ENCODE peak calls at places on chromosomes 4 and X, in ten cellular contexts. One of them, this sample, is unnamed.

GRCh38 chr4:5895287-5895686 is 2.4 kb upstream of the CRMP1 start:
- DNase-seq in tibial nerve: no peak
- DNase-seq in thoracic aorta: no peak
- DNase-seq in glutamatergic neuron: no peak
- DNase-seq in dorsolateral prefrontal cortex: no peak
- DNase-seq in heart right ventricle: no peak
- DNase-seq in astrocyte: no peak
- DNase-seq in foreskin fibroblast: peak; percentile 25
- DNase-seq in AG10803: no peak
- DNase-seq in breast epithelium: no peak
- DNase-seq in this sample: no peak

GRCh38 chr4:135515295-135515694 is 1313.7 kb upstream of the PABPC4L start:
- DNase-seq in tibial nerve: no peak
- DNase-seq in thoracic aorta: no peak
- DNase-seq in glutamatergic neuron: no peak
- DNase-seq in dorsolateral prefrontal cortex: no peak
- DNase-seq in heart right ventricle: no peak
- DNase-seq in astrocyte: peak; percentile 39
- DNase-seq in foreskin fibroblast: no peak
- DNase-seq in AG10803: no peak
- DNase-seq in breast epithelium: no peak
- DNase-seq in this sample: no peak

GRCh38 chrX:129641941-129642340 is 12.8 kb downstream of the APLN start:
- DNase-seq in tibial nerve: no peak
- DNase-seq in thoracic aorta: no peak
- DNase-seq in glutamatergic neuron: no peak
- DNase-seq in dorsolateral prefrontal cortex: no peak
- DNase-seq in heart right ventricle: no peak
- DNase-seq in astrocyte: peak; percentile 36
- DNase-seq in foreskin fibroblast: peak; percentile 28
- DNase-seq in AG10803: peak; percentile 40
- DNase-seq in breast epithelium: no peak
- DNase-seq in this sample: no peak

GRCh38 chrX:115449742-115450141 is 111.2 kb upstream of the PLS3 start:
- DNase-seq in tibial nerve: peak; percentile 30
- DNase-seq in thoracic aorta: no peak
- DNase-seq in glutamatergic neuron: no peak
- DNase-seq in dorsolateral prefrontal cortex: no peak
- DNase-seq in heart right ventricle: peak; percentile 54
- DNase-seq in astrocyte: peak; percentile 37
- DNase-seq in foreskin fibroblast: peak; percentile 35
- DNase-seq in AG10803: peak; percentile 46
- DNase-seq in breast epithelium: peak; percentile 47
- DNase-seq in this sample: peak; percentile 27

GRCh38 chr4:120557372-120557771 is 365.2 kb downstream of the PRDM5 start:
- DNase-seq in tibial nerve: no peak
- DNase-seq in thoracic aorta: no peak
- DNase-seq in glutamatergic neuron: no peak
- DNase-seq in dorsolateral prefrontal cortex: no peak
- DNase-seq in heart right ventricle: no peak
- DNase-seq in astrocyte: no peak
- DNase-seq in foreskin fibroblast: peak; percentile 74
- DNase-seq in AG10803: peak; percentile 3
- DNase-seq in breast epithelium: no peak
- DNase-seq in this sample: no peak

GRCh38 chrX:39654952-39655351 is 442.8 kb downstream of the BCOR start:
- DNase-seq in tibial nerve: no peak
- DNase-seq in thoracic aorta: no peak
- DNase-seq in glutamatergic neuron: no peak
- DNase-seq in dorsolateral prefrontal cortex: no peak
- DNase-seq in heart right ventricle: no peak
- DNase-seq in astrocyte: no peak
- DNase-seq in foreskin fibroblast: no peak
- DNase-seq in AG10803: no peak
- DNase-seq in breast epithelium: no peak
- DNase-seq in this sample: no peak

GRCh38 chr4:89539374-89539773 is 231.8 kb upstream of the GPRIN3 start:
- DNase-seq in tibial nerve: no peak
- DNase-seq in thoracic aorta: no peak
- DNase-seq in glutamatergic neuron: no peak
- DNase-seq in dorsolateral prefrontal cortex: no peak
- DNase-seq in heart right ventricle: no peak
- DNase-seq in astrocyte: peak; percentile 78
- DNase-seq in foreskin fibroblast: peak; percentile 76
- DNase-seq in AG10803: peak; percentile 66
- DNase-seq in breast epithelium: no peak
- DNase-seq in this sample: no peak

GRCh38 chr4:1462009-1462767 is 55.9 kb upstream of the NKX1-1 start:
- DNase-seq in tibial nerve: no peak
- DNase-seq in thoracic aorta: no peak
- DNase-seq in glutamatergic neuron: peak; percentile 55
- DNase-seq in dorsolateral prefrontal cortex: no peak
- DNase-seq in heart right ventricle: no peak
- DNase-seq in astrocyte: no peak
- DNase-seq in foreskin fibroblast: no peak
- DNase-seq in AG10803: no peak
- DNase-seq in breast epithelium: peak; percentile 47
- DNase-seq in this sample: no peak

GRCh38 chr4:149166886-149167285 is 648.8 kb downstream of the IQCM start:
- DNase-seq in tibial nerve: no peak
- DNase-seq in thoracic aorta: no peak
- DNase-seq in glutamatergic neuron: no peak
- DNase-seq in dorsolateral prefrontal cortex: no peak
- DNase-seq in heart right ventricle: no peak
- DNase-seq in astrocyte: peak; percentile 45
- DNase-seq in foreskin fibroblast: no peak
- DNase-seq in AG10803: peak; percentile 31
- DNase-seq in breast epithelium: no peak
- DNase-seq in this sample: no peak

GRCh38 chrX:154458116-154458953 is at the start of gene PLXNA3:
- DNase-seq in tibial nerve: no peak
- DNase-seq in thoracic aorta: no peak
- DNase-seq in glutamatergic neuron: peak; percentile 71
- DNase-seq in dorsolateral prefrontal cortex: no peak
- DNase-seq in heart right ventricle: peak; percentile 14
- DNase-seq in astrocyte: no peak
- DNase-seq in foreskin fibroblast: peak; percentile 70
- DNase-seq in AG10803: peak; percentile 31
- DNase-seq in breast epithelium: no peak
- DNase-seq in this sample: no peak

GRCh38 chrX:47179221-47179927 is 14.3 kb upstream of the UBA1 start:
- DNase-seq in tibial nerve: no peak
- DNase-seq in thoracic aorta: peak; percentile 6
- DNase-seq in glutamatergic neuron: no peak
- DNase-seq in dorsolateral prefrontal cortex: peak; percentile 52
- DNase-seq in heart right ventricle: peak; percentile 48
- DNase-seq in astrocyte: no peak
- DNase-seq in foreskin fibroblast: peak; percentile 64
- DNase-seq in AG10803: peak; percentile 60
- DNase-seq in breast epithelium: peak; percentile 52
- DNase-seq in this sample: no peak

GRCh38 chr4:1363540-1363939 is 16.5 kb downstream of the UVSSA start:
- DNase-seq in tibial nerve: no peak
- DNase-seq in thoracic aorta: no peak
- DNase-seq in glutamatergic neuron: no peak
- DNase-seq in dorsolateral prefrontal cortex: no peak
- DNase-seq in heart right ventricle: no peak
- DNase-seq in astrocyte: no peak
- DNase-seq in foreskin fibroblast: no peak
- DNase-seq in AG10803: no peak
- DNase-seq in breast epithelium: no peak
- DNase-seq in this sample: no peak

GRCh38 chr4:147425019-147425418 is 55.9 kb upstream of the EDNRA start:
- DNase-seq in tibial nerve: no peak
- DNase-seq in thoracic aorta: no peak
- DNase-seq in glutamatergic neuron: no peak
- DNase-seq in dorsolateral prefrontal cortex: no peak
- DNase-seq in heart right ventricle: no peak
- DNase-seq in astrocyte: peak; percentile 42
- DNase-seq in foreskin fibroblast: peak; percentile 6
- DNase-seq in AG10803: peak; percentile 8
- DNase-seq in breast epithelium: no peak
- DNase-seq in this sample: no peak

GRCh38 chr4:21768349-21769310 is 179.9 kb downstream of the KCNIP4 start:
- DNase-seq in tibial nerve: no peak
- DNase-seq in thoracic aorta: no peak
- DNase-seq in glutamatergic neuron: no peak
- DNase-seq in dorsolateral prefrontal cortex: no peak
- DNase-seq in heart right ventricle: peak; percentile 9
- DNase-seq in astrocyte: peak; percentile 30
- DNase-seq in foreskin fibroblast: peak; percentile 69
- DNase-seq in AG10803: peak; percentile 47
- DNase-seq in breast epithelium: no peak
- DNase-seq in this sample: no peak

GRCh38 chrX:45711231-45711630 is 510.6 kb upstream of the DIPK2B start:
- DNase-seq in tibial nerve: no peak
- DNase-seq in thoracic aorta: no peak
- DNase-seq in glutamatergic neuron: no peak
- DNase-seq in dorsolateral prefrontal cortex: no peak
- DNase-seq in heart right ventricle: no peak
- DNase-seq in astrocyte: peak; percentile 75
- DNase-seq in foreskin fibroblast: peak; percentile 84
- DNase-seq in AG10803: peak; percentile 85
- DNase-seq in breast epithelium: no peak
- DNase-seq in this sample: no peak

GRCh38 chr4:77232653-77233052 is 75.6 kb downstream of the CCNG2 start:
- DNase-seq in tibial nerve: no peak
- DNase-seq in thoracic aorta: no peak
- DNase-seq in glutamatergic neuron: no peak
- DNase-seq in dorsolateral prefrontal cortex: no peak
- DNase-seq in heart right ventricle: no peak
- DNase-seq in astrocyte: peak; percentile 57
- DNase-seq in foreskin fibroblast: peak; percentile 16
- DNase-seq in AG10803: no peak
- DNase-seq in breast epithelium: no peak
- DNase-seq in this sample: no peak

GRCh38 chr4:41390661-41391060 is 133.9 kb downstream of the UCHL1 start:
- DNase-seq in tibial nerve: no peak
- DNase-seq in thoracic aorta: no peak
- DNase-seq in glutamatergic neuron: no peak
- DNase-seq in dorsolateral prefrontal cortex: no peak
- DNase-seq in heart right ventricle: no peak
- DNase-seq in astrocyte: no peak
- DNase-seq in foreskin fibroblast: no peak
- DNase-seq in AG10803: no peak
- DNase-seq in breast epithelium: no peak
- DNase-seq in this sample: no peak

GRCh38 chrX:10172867-10173266 is 16.1 kb downstream of the CLCN4 start:
- DNase-seq in tibial nerve: no peak
- DNase-seq in thoracic aorta: no peak
- DNase-seq in glutamatergic neuron: no peak
- DNase-seq in dorsolateral prefrontal cortex: no peak
- DNase-seq in heart right ventricle: no peak
- DNase-seq in astrocyte: no peak
- DNase-seq in foreskin fibroblast: peak; percentile 22
- DNase-seq in AG10803: peak; percentile 6
- DNase-seq in breast epithelium: no peak
- DNase-seq in this sample: no peak

GRCh38 chr4:122045533-122045932 is 93.7 kb upstream of the TRPC3 start:
- DNase-seq in tibial nerve: no peak
- DNase-seq in thoracic aorta: no peak
- DNase-seq in glutamatergic neuron: no peak
- DNase-seq in dorsolateral prefrontal cortex: no peak
- DNase-seq in heart right ventricle: no peak
- DNase-seq in astrocyte: peak; percentile 85
- DNase-seq in foreskin fibroblast: peak; percentile 99
- DNase-seq in AG10803: peak; percentile 94
- DNase-seq in breast epithelium: no peak
- DNase-seq in this sample: no peak

DNA sequence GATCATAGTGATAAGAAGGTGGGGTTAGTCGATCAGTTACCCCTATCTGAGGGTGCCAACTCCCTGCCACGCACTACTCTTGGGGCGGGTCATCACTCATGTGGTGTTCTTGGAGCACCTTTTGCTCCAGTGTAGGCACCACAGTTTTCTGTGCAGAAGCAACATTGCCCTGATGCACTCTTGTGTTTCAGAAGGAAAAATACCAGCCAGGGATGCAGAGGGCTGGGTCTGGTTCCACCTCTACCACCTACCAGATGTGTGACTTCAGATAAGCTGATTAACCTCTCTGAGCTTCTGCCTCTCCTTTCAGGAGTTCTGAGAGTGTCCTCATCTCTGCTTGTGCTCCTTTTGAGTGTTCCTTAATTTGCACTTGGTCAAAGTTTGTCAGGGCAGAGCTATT is 29.9 kb upstream of the PROM1 start:
- DNase-seq in tibial nerve: no peak
- DNase-seq in thoracic aorta: no peak
- DNase-seq in glutamatergic neuron: no peak
- DNase-seq in dorsolateral prefrontal cortex: no peak
- DNase-seq in heart right ventricle: no peak
- DNase-seq in astrocyte: no peak
- DNase-seq in foreskin fibroblast: no peak
- DNase-seq in AG10803: no peak
- DNase-seq in breast epithelium: no peak
- DNase-seq in this sample: no peak
- TF ChIP-seq CTCF in tibial nerve: no peak
- TF ChIP-seq CTCF in thoracic aorta: no peak
- TF ChIP-seq CTCF in glutamatergic neuron: no peak
- TF ChIP-seq CTCF in dorsolateral prefrontal cortex: no peak
- TF ChIP-seq CTCF in heart right ventricle: no peak
- TF ChIP-seq CTCF in astrocyte: no peak
- TF ChIP-seq CTCF in foreskin fibroblast: no peak
- TF ChIP-seq CTCF in AG10803: no peak
- TF ChIP-seq CTCF in breast epithelium: no peak
- TF ChIP-seq CTCF in this sample: no peak

GRCh38 chrX:275967-276587 is 5.1 kb upstream of the PLCXD1 start:
- DNase-seq in tibial nerve: peak; percentile 59
- DNase-seq in thoracic aorta: peak; percentile 40
- DNase-seq in glutamatergic neuron: peak; percentile 59
- DNase-seq in dorsolateral prefrontal cortex: no peak
- DNase-seq in heart right ventricle: peak; percentile 78
- DNase-seq in astrocyte: peak; percentile 22
- DNase-seq in foreskin fibroblast: peak; percentile 76
- DNase-seq in AG10803: peak; percentile 53
- DNase-seq in breast epithelium: peak; percentile 86
- DNase-seq in this sample: peak; percentile 58
- TF ChIP-seq CTCF in tibial nerve: no peak
- TF ChIP-seq CTCF in thoracic aorta: no peak
- TF ChIP-seq CTCF in glutamatergic neuron: no peak
- TF ChIP-seq CTCF in dorsolateral prefrontal cortex: no peak
- TF ChIP-seq CTCF in heart right ventricle: no peak
- TF ChIP-seq CTCF in astrocyte: no peak
- TF ChIP-seq CTCF in foreskin fibroblast: no peak
- TF ChIP-seq CTCF in AG10803: no peak
- TF ChIP-seq CTCF in breast epithelium: peak; percentile 17
- TF ChIP-seq CTCF in this sample: no peak

GRCh38 chr4:132557660-132558059 is 591.4 kb upstream of the PCDH10 start:
- DNase-seq in tibial nerve: no peak
- DNase-seq in thoracic aorta: no peak
- DNase-seq in glutamatergic neuron: no peak
- DNase-seq in dorsolateral prefrontal cortex: no peak
- DNase-seq in heart right ventricle: no peak
- DNase-seq in astrocyte: no peak
- DNase-seq in foreskin fibroblast: no peak
- DNase-seq in AG10803: no peak
- DNase-seq in breast epithelium: no peak
- DNase-seq in this sample: no peak
- TF ChIP-seq CTCF in tibial nerve: no peak
- TF ChIP-seq CTCF in thoracic aorta: no peak
- TF ChIP-seq CTCF in glutamatergic neuron: no peak
- TF ChIP-seq CTCF in dorsolateral prefrontal cortex: no peak
- TF ChIP-seq CTCF in heart right ventricle: no peak
- TF ChIP-seq CTCF in astrocyte: no peak
- TF ChIP-seq CTCF in foreskin fibroblast: no peak
- TF ChIP-seq CTCF in AG10803: no peak
- TF ChIP-seq CTCF in breast epithelium: no peak
- TF ChIP-seq CTCF in this sample: no peak

GRCh38 chr4:146338512-146338911 is 124.2 kb downstream of the REELD1 start:
- DNase-seq in tibial nerve: no peak
- DNase-seq in thoracic aorta: no peak
- DNase-seq in glutamatergic neuron: no peak
- DNase-seq in dorsolateral prefrontal cortex: no peak
- DNase-seq in heart right ventricle: no peak
- DNase-seq in astrocyte: no peak
- DNase-seq in foreskin fibroblast: no peak
- DNase-seq in AG10803: peak; percentile 14
- DNase-seq in breast epithelium: no peak
- DNase-seq in this sample: no peak
- TF ChIP-seq CTCF in tibial nerve: no peak
- TF ChIP-seq CTCF in thoracic aorta: no peak
- TF ChIP-seq CTCF in glutamatergic neuron: no peak
- TF ChIP-seq CTCF in dorsolateral prefrontal cortex: no peak
- TF ChIP-seq CTCF in heart right ventricle: no peak
- TF ChIP-seq CTCF in astrocyte: no peak
- TF ChIP-seq CTCF in foreskin fibroblast: no peak
- TF ChIP-seq CTCF in AG10803: no peak
- TF ChIP-seq CTCF in breast epithelium: no peak
- TF ChIP-seq CTCF in this sample: no peak

This sample was measured in omental fat pad.